ENCODE peak calls at places on chromosomes 16 and 17, in five cellular contexts. S, E, W, Z and Y are unnamed samples. For H3K9me3, the result is how much of the 10 kb centered on the place peaks cover.

GRCh38 chr16:20814761-20815160 is 8.4 kb downstream of the REXO5 start:
- DNase-seq in S (no peak), E (no peak), W (no peak), Z (no peak), Y (no peak)

GRCh38 chr17:8965394-8966168 is at the start of gene PIK3R5:
- DNase-seq in S (no peak), E (no peak), W (peak), Z (no peak), Y (no peak)

GRCh38 chr17:62052765-62053338 is 12.2 kb downstream of the MED13 start:
- DNase-seq in S (no peak), E (no peak), W (no peak), Z (no peak), Y (no peak)

GRCh38 chr17:10292057-10292931 is 80.5 kb downstream of the MYH13 start:
- DNase-seq in S (no peak), E (no peak), W (no peak), Z (no peak), Y (no peak)

GRCh38 chr17:62075308-62075815 is 10.3 kb upstream of the MED13 start:
- DNase-seq in S (no peak), E (no peak), W (no peak), Z (no peak), Y (no peak)

GRCh38 chr17:34996422-34997029 is 16.2 kb downstream of the LIG3 start:
- DNase-seq in S (no peak), E (no peak), W (no peak), Z (peak), Y (no peak)

GRCh38 chr16:52320930-52321439 is 226.0 kb downstream of the TOX3 start:
- DNase-seq in S (no peak), E (no peak), W (no peak), Z (no peak), Y (no peak)

GRCh38 chr16:31487720-31488629 is 5.1 kb downstream of the SLC5A2 start:
- DNase-seq in S (peak), E (no peak), W (peak), Z (peak), Y (no peak)

GRCh38 chr16:88701541-88702363 is 4.5 kb downstream of the RNF166 start:
- DNase-seq in S (no peak), E (no peak), W (no peak), Z (no peak), Y (no peak)

GRCh38 chr17:63930951-63931575 is 1.1 kb downstream of the CD79B start:
- DNase-seq in S (no peak), E (peak), W (peak), Z (no peak), Y (peak)

GRCh38 chr16:87203060-87203656 is 114.0 kb downstream of the C16orf95 start:
- DNase-seq in S (peak), E (peak), W (peak), Z (no peak), Y (no peak)

GRCh38 chr17:81959362-81960129 is 1.4 kb downstream of the NOTUM start:
- DNase-seq in S (peak), E (peak), W (peak), Z (peak), Y (peak)

GRCh38 chr16:88948781-88949490 is 28.1 kb downstream of the CBFA2T3 start:
- DNase-seq in S (no peak), E (no peak), W (no peak), Z (no peak), Y (no peak)

GRCh38 chr17:77400445-77400870 is 259.7 kb downstream of the SEC14L1 start:
- DNase-seq in S (no peak), E (no peak), W (no peak), Z (no peak), Y (no peak)

GRCh38 chr17:57604771-57605733 is 140.0 kb downstream of the CCDC182 start:
- DNase-seq in S (no peak), E (peak), W (no peak), Z (peak), Y (no peak)

GRCh38 chr16:88349903-88350900 is 32.6 kb upstream of the ZNF469 start:
- DNase-seq in S (no peak), E (no peak), W (no peak), Z (no peak), Y (no peak)

GRCh38 chr16:2090819-2091721 is 43.3 kb downstream of the TSC2 start:
- DNase-seq in S (no peak), E (peak), W (peak), Z (peak), Y (no peak)

GRCh38 chr16:51898872-51899271 is 648.1 kb downstream of the TOX3 start:
- DNase-seq in S (no peak), E (no peak), W (no peak), Z (no peak), Y (no peak)

GRCh38 chr16:64085291-64085690 is 1036.6 kb downstream of the CDH11 start:
- DNase-seq in S (no peak), E (no peak), W (no peak), Z (no peak), Y (no peak)

GRCh38 chr16:85464342-85465305 is 148.5 kb upstream of the GSE1 start:
- DNase-seq in S (no peak), E (no peak), W (no peak), Z (no peak), Y (no peak)

GRCh38 chr17:1019451-1019850 is 22.5 kb downstream of the TIMM22 start:
- DNase-seq in S (no peak), E (no peak), W (no peak), Z (no peak), Y (peak)

GRCh38 chr16:81567987-81568748 is 123.6 kb downstream of the CMIP start:
- DNase-seq in S (peak), E (no peak), W (peak), Z (peak), Y (peak)

GRCh38 chr17:41532947-41533570 is 5.0 kb upstream of the KRT19 start:
- DNase-seq in S (no peak), E (no peak), W (no peak), Z (no peak), Y (no peak)

GRCh38 chr16:86757704-86758040 is 179.3 kb downstream of the FOXL1 start:
- DNase-seq in S (no peak), E (no peak), W (no peak), Z (no peak), Y (no peak)

GRCh38 chr17:12620200-12620720 is 45.4 kb upstream of the MYOCD start:
- DNase-seq in S (no peak), E (no peak), W (no peak), Z (no peak), Y (no peak)

GRCh38 chr17:38562903-38563302 is 42.8 kb downstream of the SRCIN1 start:
- DNase-seq in S (no peak), E (no peak), W (no peak), Z (no peak), Y (no peak)
- H3K4me3 ChIP-seq in S (no peak), E (no peak), W (no peak), Z (no peak), Y (no peak)

GRCh38 chr16:57432505-57432904 is 14.7 kb downstream of the CIAPIN1 start:
- DNase-seq in S (no peak), E (no peak), W (no peak), Z (no peak), Y (no peak)

GRCh38 chr16:57432989-57433388 is 14.2 kb downstream of the CIAPIN1 start:
- DNase-seq in S (no peak), E (no peak), W (no peak), Z (no peak), Y (no peak)

GRCh38 chr16:57434003-57434402 is 13.2 kb downstream of the CIAPIN1 start:
- DNase-seq in S (no peak), E (no peak), W (no peak), Z (no peak), Y (no peak)

GRCh38 chr16:57430955-57431354 is 16.2 kb downstream of the CIAPIN1 start:
- DNase-seq in S (no peak), E (no peak), W (no peak), Z (no peak), Y (no peak)

GRCh38 chr16:57435838-57436237 is 11.3 kb downstream of the CIAPIN1 start:
- DNase-seq in S (no peak), E (no peak), W (no peak), Z (no peak), Y (no peak)
- H3K9me3 ChIP-seq in S (under half), E (under half), W (under half), Z (under half), Y (under half)

GRCh38 chr16:3610698-3611144 is 685 bp downstream of the SLX4 start:
- DNase-seq in S (no peak), E (no peak), W (no peak), Z (no peak), Y (no peak)

GRCh38 chr16:3607634-3608033 is 3.8 kb downstream of the SLX4 start:
- DNase-seq in S (no peak), E (no peak), W (no peak), Z (no peak), Y (no peak)

GRCh38 chr16:3611145-3611977 is at the start of gene SLX4:
- DNase-seq in S (peak), E (peak), W (peak), Z (peak), Y (peak)

GRCh38 chr16:3608069-3608468 is 3.3 kb downstream of the SLX4 start:
- DNase-seq in S (no peak), E (no peak), W (no peak), Z (no peak), Y (no peak)

DNA sequence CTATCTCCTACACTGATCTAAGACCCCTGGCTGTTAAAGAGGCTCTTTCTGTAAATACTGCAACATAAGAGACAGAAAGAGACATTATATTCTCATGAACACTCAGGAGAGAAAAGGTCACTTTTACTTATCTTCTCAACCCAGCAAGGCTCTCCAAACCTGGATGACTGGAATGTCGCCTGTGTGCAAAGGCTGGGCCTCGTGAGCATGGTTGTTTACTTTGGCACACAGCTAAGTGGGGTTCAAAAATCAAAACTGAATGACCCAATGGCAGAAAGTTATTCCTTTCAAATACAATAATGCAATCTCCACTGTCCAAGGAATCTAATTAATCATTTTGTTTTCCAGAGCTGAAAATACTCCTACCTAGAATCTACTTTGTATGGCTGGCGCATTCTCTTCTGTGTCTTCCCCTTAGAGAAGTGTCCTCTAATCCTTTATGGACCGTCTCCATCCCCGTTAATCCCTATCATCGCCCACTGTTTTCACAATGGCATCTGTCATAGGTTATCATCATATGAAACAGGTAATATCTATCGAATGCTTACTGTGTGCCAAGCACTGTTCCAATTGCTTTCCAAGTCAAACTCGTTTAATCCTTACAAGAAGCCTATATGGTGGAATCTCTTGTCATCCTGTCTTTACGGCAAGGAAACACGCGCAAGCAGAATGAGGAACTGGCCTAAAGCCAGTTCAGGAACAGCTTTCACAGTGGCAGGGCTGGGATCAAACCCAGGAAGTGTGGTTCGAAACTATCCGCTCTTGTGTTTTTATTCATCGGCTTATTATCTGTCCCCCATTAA is 1.3 kb downstream of the SLX4 start:
- DNase-seq in S (no peak), E (no peak), W (no peak), Z (peak), Y (no peak)
- H3K4me3 ChIP-seq in S (peak), E (no peak), W (peak), Z (no peak), Y (peak)

GRCh38 chr17:21540502-21540901 is 151.8 kb upstream of the KCNJ18 start:
- DNase-seq in S (no peak), E (no peak), W (no peak), Z (no peak), Y (no peak)
- H3K9me3 ChIP-seq in S (under half), E (under half), W (under half), Z (under half), Y (under half)